ENCODE peak calls at places on chromosomes 7 and 10, in four cellular contexts. C is HCT116, I is endothelial cell of umbilical vein, B is A549. T is an unnamed sample.

GRCh38 chr7:36312064-36312914 is 77.4 kb upstream of the ANLN start:
- DNase-seq in C (no peak), I (no peak), B (no peak), T (peak; percentile 68)

GRCh38 chr7:149790146-149790548 is 16.8 kb upstream of the ZNF467 start:
- DNase-seq in C (no peak), I (peak; percentile 41), B (no peak), T (peak; percentile 78)

GRCh38 chr7:139457153-139457946 is 26.1 kb downstream of the KLRG2 start:
- DNase-seq in C (no peak), I (no peak), B (no peak), T (no peak)

GRCh38 chr7:112985377-112985987 is 101.1 kb downstream of the GPR85 start:
- DNase-seq in C (no peak), I (no peak), B (no peak), T (no peak)

GRCh38 chr10:131898713-131899112 is 2.1 kb upstream of the PPP2R2D start:
- DNase-seq in C (no peak), I (no peak), B (no peak), T (no peak)

GRCh38 chr7:129877146-129877792 is 75.5 kb downstream of the UBE2H start:
- DNase-seq in C (no peak), I (no peak), B (no peak), T (no peak)

GRCh38 chr10:129659881-129660280 is 192.8 kb downstream of the MGMT start:
- DNase-seq in C (no peak), I (no peak), B (no peak), T (no peak)

GRCh38 chr7:130895006-130895750 is 161.2 kb upstream of the KLF14 start:
- DNase-seq in C (no peak), I (no peak), B (no peak), T (no peak)

GRCh38 chr10:63692205-63692896 is 171.2 kb downstream of the REEP3 start:
- DNase-seq in C (no peak), I (peak; percentile 65), B (no peak), T (no peak)

GRCh38 chr7:142792129-142792528 is 21.4 kb downstream of the PRSS2 start:
- DNase-seq in C (no peak), I (no peak), B (no peak), T (no peak)

GRCh38 chr10:128993443-128993842 is 473.6 kb upstream of the MGMT start:
- DNase-seq in C (no peak), I (no peak), B (no peak), T (no peak)

GRCh38 chr7:16492513-16493062 is 27.1 kb upstream of the SOSTDC1 start:
- DNase-seq in C (no peak), I (peak; percentile 22), B (no peak), T (no peak)

GRCh38 chr7:40880581-40880980 is 745.8 kb downstream of the SUGCT start:
- DNase-seq in C (no peak), I (peak; percentile 45), B (no peak), T (no peak)

GRCh38 chr7:114508096-114508495 is 93.5 kb downstream of the FOXP2 start:
- DNase-seq in C (no peak), I (peak; percentile 24), B (no peak), T (no peak)

GRCh38 chr7:157522954-157523353 is 186.2 kb downstream of the DNAJB6 start:
- DNase-seq in C (no peak), I (no peak), B (no peak), T (no peak)

DNA sequence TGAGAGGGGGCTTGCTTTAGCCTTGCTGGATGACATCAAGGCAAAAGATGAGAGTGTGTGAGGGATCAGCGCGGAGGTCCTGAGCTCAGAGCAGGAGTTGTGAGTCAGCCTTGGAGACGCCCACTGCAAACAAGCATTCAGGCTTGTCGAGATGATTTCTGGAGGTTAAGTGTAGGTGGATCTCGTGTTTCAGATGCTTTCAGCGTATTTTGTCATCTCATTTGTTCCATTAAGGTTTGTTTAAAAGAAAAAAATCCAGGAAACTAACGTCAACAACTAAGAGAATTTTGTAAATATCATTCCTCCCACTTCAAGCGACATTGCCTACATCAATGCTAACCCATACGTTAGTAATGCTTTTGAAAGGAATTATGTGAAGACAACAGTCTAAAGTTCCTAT is 715.4 kb upstream of the NRP1 start:
- DNase-seq in C (no peak), I (no peak), B (peak; percentile 55), T (no peak)
- TF ChIP-seq MAX in C (no peak), I (no peak), B (no peak), T (no peak)

DNA sequence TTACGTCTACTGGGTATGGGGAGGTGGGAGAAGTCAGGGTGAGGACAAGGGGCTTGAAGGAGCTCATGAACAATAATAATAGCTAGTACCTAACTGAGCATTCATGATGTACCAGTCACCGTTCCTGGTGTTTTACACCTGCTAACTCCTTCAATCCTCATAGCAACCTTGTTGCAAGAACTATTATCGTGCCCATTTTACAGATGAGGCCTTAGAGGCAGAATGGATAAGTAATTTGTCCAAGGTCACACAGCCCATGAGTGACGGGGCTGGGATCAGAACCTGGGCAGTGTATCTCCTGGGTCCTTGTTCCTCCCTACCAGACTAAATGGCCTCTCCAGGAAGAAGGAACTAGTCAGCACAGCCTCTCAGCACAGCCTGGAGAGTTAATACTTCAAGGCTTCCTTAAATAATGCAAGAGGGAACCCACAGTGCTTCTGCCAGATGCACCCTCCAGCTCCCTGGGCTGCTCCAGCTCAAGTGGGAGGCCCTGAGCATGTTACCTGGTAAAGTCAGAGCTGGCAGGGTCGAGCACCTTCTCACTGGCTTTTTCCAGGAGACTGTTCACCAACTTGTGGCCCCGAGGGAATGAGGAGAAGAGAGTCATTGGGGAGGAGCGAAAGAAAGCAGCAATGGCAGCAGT is 28.8 kb downstream of the RRP12 start:
- DNase-seq in C (no peak), I (no peak), B (no peak), T (no peak)
- TF ChIP-seq MAX in C (no peak), I (no peak), B (no peak), T (no peak)

DNA sequence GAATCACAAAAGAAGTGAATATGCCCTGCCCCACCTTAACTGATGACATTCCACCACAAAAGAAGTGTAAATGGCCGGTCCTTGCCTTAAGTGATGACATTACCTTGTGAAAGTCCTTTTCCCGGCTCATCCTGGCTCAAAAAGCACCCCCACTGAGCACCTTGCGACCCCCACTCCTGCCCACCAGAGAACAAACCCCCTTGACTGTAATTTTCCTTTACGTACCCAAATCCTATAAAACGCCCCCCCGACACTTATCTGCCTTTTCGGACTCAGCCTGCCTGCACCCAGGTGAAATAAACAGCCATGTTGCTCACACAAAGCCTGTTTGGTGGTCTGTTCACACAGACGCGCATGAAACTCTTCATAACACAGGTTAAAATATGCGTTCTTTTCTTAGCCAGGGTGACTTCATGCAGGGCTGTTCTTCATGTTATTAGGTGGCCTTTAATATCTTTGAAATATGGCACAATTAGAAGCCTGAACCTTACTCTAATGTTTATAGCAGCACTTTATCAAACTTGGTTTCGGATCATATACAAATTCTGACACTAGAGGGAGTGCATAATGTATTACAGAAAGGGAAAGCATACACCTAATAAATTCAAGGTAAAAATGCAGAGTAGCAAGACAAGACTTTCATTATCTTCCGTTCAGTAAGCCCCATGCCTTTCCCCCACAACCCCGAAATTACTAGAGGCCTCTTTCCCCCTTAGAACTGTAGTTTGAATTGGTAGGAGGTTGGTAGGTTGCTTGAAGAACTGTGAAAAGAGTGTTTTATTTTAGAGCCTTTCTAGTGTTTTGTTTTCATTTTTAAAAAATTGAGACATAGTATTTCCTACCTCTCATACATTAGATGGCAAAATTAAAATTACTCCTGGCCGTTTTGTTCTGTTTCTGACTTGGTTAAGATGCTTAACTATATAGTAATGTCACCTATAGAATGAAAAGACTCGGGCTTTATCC is 117.9 kb downstream of the NPY start:
- DNase-seq in C (peak; percentile 28), I (peak; percentile 51), B (peak; percentile 12), T (no peak)
- TF ChIP-seq MAX in C (peak; percentile 14), I (no peak), B (no peak), T (no peak)

GRCh38 chr10:119251315-119251708 is 43.9 kb downstream of the GRK5 start:
- DNase-seq in C (no peak), I (peak; percentile 79), B (no peak), T (no peak)
- TF ChIP-seq MAX in C (no peak), I (no peak), B (no peak), T (no peak)

DNA sequence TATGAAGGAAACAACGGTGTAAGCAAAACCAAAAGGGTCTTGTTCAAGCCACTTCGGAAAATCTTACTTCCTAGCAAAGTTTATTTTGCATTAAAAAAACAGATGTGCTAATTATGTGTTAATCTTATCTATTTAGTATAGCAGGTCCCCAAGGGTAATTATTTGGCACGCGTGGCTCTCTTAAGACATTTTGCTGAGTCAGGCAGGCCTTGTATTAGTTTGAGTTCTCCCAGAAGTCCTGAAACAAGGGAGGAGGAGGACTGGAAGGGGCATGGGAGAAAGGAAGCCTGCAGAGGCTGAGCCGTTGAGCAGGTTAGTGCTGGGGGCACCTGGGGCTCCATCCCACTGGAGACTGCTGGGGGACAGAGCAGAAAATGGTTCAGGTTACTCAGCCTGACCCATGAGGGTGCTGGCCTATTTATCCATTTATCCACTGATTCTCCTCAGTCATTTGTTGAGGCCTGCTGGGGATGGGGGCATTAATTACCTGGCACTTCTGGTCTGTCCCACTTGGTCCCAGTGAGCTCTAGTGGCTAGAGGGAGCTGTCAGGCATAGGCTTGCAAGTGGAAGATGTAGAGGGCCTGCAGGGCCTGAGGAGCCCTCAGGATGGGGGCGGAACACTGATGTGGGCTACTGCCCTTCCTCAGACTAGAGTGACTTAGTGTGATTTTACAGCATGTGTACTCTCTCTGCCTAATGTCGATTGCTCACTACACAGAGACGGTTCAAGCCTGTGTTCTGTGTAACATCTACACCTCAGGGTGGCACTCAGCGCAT is 45.1 kb downstream of the TMEM178B start:
- DNase-seq in C (no peak), I (no peak), B (no peak), T (no peak)
- TF ChIP-seq MAX in C (no peak), I (no peak), B (no peak), T (no peak)